ENCODE peak calls at places on chromosomes 1 and 21, in seven cellular contexts. One of them, this sample, is unnamed.

GRCh38 chr1:7454895-7455784 is 316.0 kb upstream of the VAMP3 start:
- DNase-seq in transverse colon: no peak
- DNase-seq in A549: no peak
- DNase-seq in GM12878: no peak
- DNase-seq in esophagus muscularis mucosa: no peak
- DNase-seq in ovary: no peak
- DNase-seq in tibial nerve: no peak
- DNase-seq in this sample: no peak

GRCh38 chr21:35559881-35560280 is 500.4 kb downstream of the SETD4 start:
- DNase-seq in transverse colon: no peak
- DNase-seq in A549: no peak
- DNase-seq in GM12878: no peak
- DNase-seq in esophagus muscularis mucosa: no peak
- DNase-seq in ovary: no peak
- DNase-seq in tibial nerve: no peak
- DNase-seq in this sample: no peak

GRCh38 chr1:87109012-87109411 is 194.6 kb downstream of the HS2ST1 start:
- DNase-seq in transverse colon: no peak
- DNase-seq in A549: no peak
- DNase-seq in GM12878: no peak
- DNase-seq in esophagus muscularis mucosa: no peak
- DNase-seq in ovary: no peak
- DNase-seq in tibial nerve: no peak
- DNase-seq in this sample: no peak

GRCh38 chr1:44621841-44622286 is 52.4 kb downstream of the TMEM53 start:
- DNase-seq in transverse colon: no peak
- DNase-seq in A549: no peak
- DNase-seq in GM12878: no peak
- DNase-seq in esophagus muscularis mucosa: no peak
- DNase-seq in ovary: no peak
- DNase-seq in tibial nerve: no peak
- DNase-seq in this sample: no peak

GRCh38 chr1:85850238-85850637 is 142.0 kb upstream of the ZNHIT6 start:
- DNase-seq in transverse colon: no peak
- DNase-seq in A549: peak; percentile 90
- DNase-seq in GM12878: no peak
- DNase-seq in esophagus muscularis mucosa: no peak
- DNase-seq in ovary: no peak
- DNase-seq in tibial nerve: no peak
- DNase-seq in this sample: no peak

GRCh38 chr1:187051618-187052232 is 223.0 kb downstream of the PLA2G4A start:
- DNase-seq in transverse colon: no peak
- DNase-seq in A549: peak; percentile 55
- DNase-seq in GM12878: peak; percentile 19
- DNase-seq in esophagus muscularis mucosa: no peak
- DNase-seq in ovary: no peak
- DNase-seq in tibial nerve: no peak
- DNase-seq in this sample: no peak

GRCh38 chr1:12609469-12610003 is 8.5 kb downstream of the DHRS3 start:
- DNase-seq in transverse colon: no peak
- DNase-seq in A549: no peak
- DNase-seq in GM12878: no peak
- DNase-seq in esophagus muscularis mucosa: no peak
- DNase-seq in ovary: no peak
- DNase-seq in tibial nerve: no peak
- DNase-seq in this sample: no peak

GRCh38 chr21:26117972-26118367 is 52.6 kb downstream of the APP start:
- DNase-seq in transverse colon: no peak
- DNase-seq in A549: no peak
- DNase-seq in GM12878: no peak
- DNase-seq in esophagus muscularis mucosa: no peak
- DNase-seq in ovary: no peak
- DNase-seq in tibial nerve: no peak
- DNase-seq in this sample: no peak

GRCh38 chr1:32877211-32878110 is 6.7 kb upstream of the FNDC5 start:
- DNase-seq in transverse colon: no peak
- DNase-seq in A549: no peak
- DNase-seq in GM12878: no peak
- DNase-seq in esophagus muscularis mucosa: no peak
- DNase-seq in ovary: peak; percentile 21
- DNase-seq in tibial nerve: no peak
- DNase-seq in this sample: peak; percentile 41

GRCh38 chr1:109167114-109167513 is 46.6 kb upstream of the SARS1 start:
- DNase-seq in transverse colon: no peak
- DNase-seq in A549: no peak
- DNase-seq in GM12878: peak; percentile 74
- DNase-seq in esophagus muscularis mucosa: no peak
- DNase-seq in ovary: no peak
- DNase-seq in tibial nerve: no peak
- DNase-seq in this sample: no peak

GRCh38 chr1:30166194-30166593 is 557.2 kb downstream of the MATN1 start:
- DNase-seq in transverse colon: no peak
- DNase-seq in A549: no peak
- DNase-seq in GM12878: no peak
- DNase-seq in esophagus muscularis mucosa: peak; percentile 72
- DNase-seq in ovary: no peak
- DNase-seq in tibial nerve: no peak
- DNase-seq in this sample: no peak

GRCh38 chr1:35369922-35370671 is 101.6 kb downstream of the ZMYM4 start:
- DNase-seq in transverse colon: peak; percentile 33
- DNase-seq in A549: no peak
- DNase-seq in GM12878: no peak
- DNase-seq in esophagus muscularis mucosa: no peak
- DNase-seq in ovary: peak; percentile 71
- DNase-seq in tibial nerve: peak; percentile 59
- DNase-seq in this sample: peak; percentile 82

GRCh38 chr1:178551940-178552339 is 39.0 kb downstream of the TEX35 start:
- DNase-seq in transverse colon: no peak
- DNase-seq in A549: no peak
- DNase-seq in GM12878: no peak
- DNase-seq in esophagus muscularis mucosa: peak; percentile 47
- DNase-seq in ovary: no peak
- DNase-seq in tibial nerve: no peak
- DNase-seq in this sample: no peak

GRCh38 chr1:153567621-153568366 is 2.1 kb upstream of the S100A2 start:
- DNase-seq in transverse colon: no peak
- DNase-seq in A549: peak; percentile 82
- DNase-seq in GM12878: no peak
- DNase-seq in esophagus muscularis mucosa: no peak
- DNase-seq in ovary: no peak
- DNase-seq in tibial nerve: no peak
- DNase-seq in this sample: no peak

GRCh38 chr1:197994907-197995407 is 77.8 kb downstream of the LHX9 start:
- DNase-seq in transverse colon: no peak
- DNase-seq in A549: peak; percentile 84
- DNase-seq in GM12878: no peak
- DNase-seq in esophagus muscularis mucosa: no peak
- DNase-seq in ovary: no peak
- DNase-seq in tibial nerve: no peak
- DNase-seq in this sample: no peak
- TF ChIP-seq EP300 in transverse colon: no peak
- TF ChIP-seq EP300 in A549: peak; percentile 95
- TF ChIP-seq EP300 in GM12878: no peak
- TF ChIP-seq EP300 in esophagus muscularis mucosa: no peak
- TF ChIP-seq EP300 in ovary: no peak
- TF ChIP-seq EP300 in tibial nerve: no peak
- TF ChIP-seq EP300 in this sample: no peak

DNA sequence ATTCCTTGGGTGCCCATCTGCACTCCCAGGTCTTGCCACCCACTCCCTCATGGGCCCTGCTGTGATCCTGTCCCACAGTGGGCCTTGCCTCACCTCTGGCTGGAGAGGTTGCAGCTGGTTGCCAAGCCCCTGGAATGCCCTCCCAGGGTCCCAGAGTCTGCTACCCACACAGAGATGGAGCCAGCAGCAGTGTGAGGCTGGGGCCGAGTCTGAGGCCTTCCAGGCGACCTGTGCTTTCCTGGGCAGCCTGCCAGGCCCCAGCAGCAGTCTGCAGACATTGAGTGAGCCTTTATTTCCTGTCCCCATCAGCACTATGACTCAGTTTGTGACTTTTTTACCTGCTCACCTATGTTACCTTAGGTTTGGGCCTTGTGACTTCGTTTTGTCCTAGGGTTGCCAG is 25.0 kb upstream of the TSPAN2 start:
- DNase-seq in transverse colon: no peak
- DNase-seq in A549: no peak
- DNase-seq in GM12878: no peak
- DNase-seq in esophagus muscularis mucosa: no peak
- DNase-seq in ovary: no peak
- DNase-seq in tibial nerve: no peak
- DNase-seq in this sample: no peak
- TF ChIP-seq EP300 in transverse colon: no peak
- TF ChIP-seq EP300 in A549: no peak
- TF ChIP-seq EP300 in GM12878: no peak
- TF ChIP-seq EP300 in esophagus muscularis mucosa: no peak
- TF ChIP-seq EP300 in ovary: no peak
- TF ChIP-seq EP300 in tibial nerve: no peak
- TF ChIP-seq EP300 in this sample: no peak

DNA sequence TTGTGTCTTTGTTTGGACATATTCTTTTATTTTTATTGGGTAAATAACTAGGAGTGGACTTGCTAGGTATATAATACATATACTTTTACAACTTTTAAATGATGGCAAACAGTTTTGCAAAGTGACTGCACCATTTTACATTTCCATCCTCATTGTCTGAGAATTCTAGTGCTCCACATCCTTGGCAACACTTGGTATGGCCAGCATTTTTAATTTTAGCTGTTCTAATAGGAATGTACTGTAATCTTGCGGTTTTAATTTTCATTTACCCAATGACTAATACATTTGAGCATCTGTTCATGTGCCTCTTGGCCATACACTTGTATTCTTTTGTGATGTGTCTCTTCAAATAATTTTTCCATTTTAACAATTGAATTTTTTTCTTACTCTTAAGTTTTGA is 37.0 kb upstream of the ATP6V1G3 start:
- DNase-seq in transverse colon: no peak
- DNase-seq in A549: no peak
- DNase-seq in GM12878: no peak
- DNase-seq in esophagus muscularis mucosa: no peak
- DNase-seq in ovary: no peak
- DNase-seq in tibial nerve: no peak
- DNase-seq in this sample: no peak
- TF ChIP-seq EP300 in transverse colon: no peak
- TF ChIP-seq EP300 in A549: no peak
- TF ChIP-seq EP300 in GM12878: no peak
- TF ChIP-seq EP300 in esophagus muscularis mucosa: no peak
- TF ChIP-seq EP300 in ovary: no peak
- TF ChIP-seq EP300 in tibial nerve: no peak
- TF ChIP-seq EP300 in this sample: no peak

DNA sequence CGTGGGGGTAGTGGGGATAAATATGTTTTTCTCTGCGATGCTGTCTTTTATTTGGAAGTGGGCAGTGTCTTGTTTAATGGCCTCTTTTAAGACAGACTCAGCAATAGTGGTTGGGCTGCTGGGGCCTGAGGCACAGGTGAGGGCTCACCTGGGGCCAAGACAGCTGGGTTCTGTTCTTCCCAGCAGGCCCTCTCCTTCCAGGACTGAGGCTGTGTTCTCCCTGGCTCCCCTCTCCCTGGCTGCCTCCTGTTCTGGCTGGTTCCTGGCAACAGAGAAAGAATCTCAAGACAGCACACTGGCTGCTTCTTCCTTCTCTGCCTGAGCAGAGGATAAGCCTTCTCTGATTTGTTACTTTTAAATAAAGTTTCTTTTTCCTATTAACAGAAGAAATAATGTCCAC is 7.4 kb upstream of the GRHL3 start:
- DNase-seq in transverse colon: no peak
- DNase-seq in A549: no peak
- DNase-seq in GM12878: no peak
- DNase-seq in esophagus muscularis mucosa: no peak
- DNase-seq in ovary: no peak
- DNase-seq in tibial nerve: no peak
- DNase-seq in this sample: no peak
- TF ChIP-seq EP300 in transverse colon: no peak
- TF ChIP-seq EP300 in A549: no peak
- TF ChIP-seq EP300 in GM12878: no peak
- TF ChIP-seq EP300 in esophagus muscularis mucosa: no peak
- TF ChIP-seq EP300 in ovary: no peak
- TF ChIP-seq EP300 in tibial nerve: no peak
- TF ChIP-seq EP300 in this sample: no peak

GRCh38 chr1:155172732-155173477 is at the start of gene KRTCAP2:
- DNase-seq in transverse colon: peak; percentile 96
- DNase-seq in A549: peak; percentile 97
- DNase-seq in GM12878: peak; percentile 89
- DNase-seq in esophagus muscularis mucosa: peak; percentile 97
- DNase-seq in ovary: peak; percentile 96
- DNase-seq in tibial nerve: peak; percentile 82
- DNase-seq in this sample: peak; percentile 98
- TF ChIP-seq EP300 in transverse colon: no peak
- TF ChIP-seq EP300 in A549: no peak
- TF ChIP-seq EP300 in GM12878: no peak
- TF ChIP-seq EP300 in esophagus muscularis mucosa: no peak
- TF ChIP-seq EP300 in ovary: no peak
- TF ChIP-seq EP300 in tibial nerve: peak; percentile 60
- TF ChIP-seq EP300 in this sample: no peak

DNA sequence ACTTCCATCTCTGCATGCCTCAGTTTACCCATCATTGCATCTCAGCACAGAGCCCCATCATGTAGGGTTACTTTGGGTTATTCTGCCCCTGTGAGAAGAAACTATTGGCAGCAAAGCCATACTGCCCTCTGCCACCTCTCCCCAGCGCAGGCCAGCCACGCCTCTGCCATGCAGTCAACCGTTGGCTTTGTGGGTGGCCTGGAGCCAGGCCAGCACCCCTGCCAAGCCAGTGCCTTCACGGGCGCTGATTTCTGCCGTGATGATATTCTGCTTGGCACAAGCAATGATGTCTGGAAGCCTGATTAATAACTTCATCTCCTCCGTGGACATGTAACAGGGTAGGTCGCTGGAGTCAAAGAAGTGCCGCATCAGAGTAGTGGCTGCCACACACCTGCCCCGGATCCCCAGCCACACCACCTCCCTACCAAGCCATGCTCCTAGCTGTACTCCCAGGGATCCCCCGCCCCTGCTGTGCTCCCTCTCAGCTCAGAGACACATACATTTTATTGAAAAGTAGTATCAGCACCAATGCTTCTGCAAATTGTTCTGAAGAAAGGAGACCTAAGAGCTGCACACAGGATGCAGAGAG is 15.0 kb upstream of the CEP85 start:
- DNase-seq in transverse colon: peak; percentile 41
- DNase-seq in A549: no peak
- DNase-seq in GM12878: no peak
- DNase-seq in esophagus muscularis mucosa: no peak
- DNase-seq in ovary: no peak
- DNase-seq in tibial nerve: no peak
- DNase-seq in this sample: peak; percentile 28
- TF ChIP-seq EP300 in transverse colon: no peak
- TF ChIP-seq EP300 in A549: no peak
- TF ChIP-seq EP300 in GM12878: no peak
- TF ChIP-seq EP300 in esophagus muscularis mucosa: no peak
- TF ChIP-seq EP300 in ovary: no peak
- TF ChIP-seq EP300 in tibial nerve: no peak
- TF ChIP-seq EP300 in this sample: no peak